ENCODE peak calls at places on chromosomes 5 and 9, in ten cellular contexts. One of them, this sample, is unnamed.

GRCh38 chr5:73998496-73998895 is 372.5 kb downstream of the ARHGEF28 start:
- DNase-seq in GM12891: no peak
- DNase-seq in Peyer's patch: no peak
- DNase-seq in gastrocnemius medialis: no peak
- DNase-seq in right lobe of liver: no peak
- DNase-seq in IMR-90: no peak
- DNase-seq in spleen: no peak
- DNase-seq in esophagus muscularis mucosa: peak; percentile 39
- DNase-seq in A549: no peak
- DNase-seq in ovary: no peak
- DNase-seq in this sample: no peak

GRCh38 chr5:15538516-15538915 is 38.5 kb downstream of the FBXL7 start:
- DNase-seq in GM12891: no peak
- DNase-seq in Peyer's patch: no peak
- DNase-seq in gastrocnemius medialis: no peak
- DNase-seq in right lobe of liver: no peak
- DNase-seq in IMR-90: no peak
- DNase-seq in spleen: no peak
- DNase-seq in esophagus muscularis mucosa: no peak
- DNase-seq in A549: no peak
- DNase-seq in ovary: no peak
- DNase-seq in this sample: no peak

GRCh38 chr9:88028338-88028737 is 54.0 kb upstream of the CDK20 start:
- DNase-seq in GM12891: no peak
- DNase-seq in Peyer's patch: no peak
- DNase-seq in gastrocnemius medialis: no peak
- DNase-seq in right lobe of liver: no peak
- DNase-seq in IMR-90: no peak
- DNase-seq in spleen: no peak
- DNase-seq in esophagus muscularis mucosa: no peak
- DNase-seq in A549: no peak
- DNase-seq in ovary: no peak
- DNase-seq in this sample: no peak

GRCh38 chr9:91905958-91906585 is 44.0 kb downstream of the ROR2 start:
- DNase-seq in GM12891: peak; percentile 22
- DNase-seq in Peyer's patch: peak; percentile 18
- DNase-seq in gastrocnemius medialis: no peak
- DNase-seq in right lobe of liver: no peak
- DNase-seq in IMR-90: no peak
- DNase-seq in spleen: peak; percentile 82
- DNase-seq in esophagus muscularis mucosa: no peak
- DNase-seq in A549: peak; percentile 23
- DNase-seq in ovary: no peak
- DNase-seq in this sample: no peak

GRCh38 chr5:108003178-108003577 is 332.4 kb upstream of the EFNA5 start:
- DNase-seq in GM12891: peak; percentile 18
- DNase-seq in Peyer's patch: no peak
- DNase-seq in gastrocnemius medialis: no peak
- DNase-seq in right lobe of liver: no peak
- DNase-seq in IMR-90: peak; percentile 61
- DNase-seq in spleen: no peak
- DNase-seq in esophagus muscularis mucosa: no peak
- DNase-seq in A549: no peak
- DNase-seq in ovary: no peak
- DNase-seq in this sample: no peak

GRCh38 chr9:115225459-115226116 is 107.6 kb upstream of the TNC start:
- DNase-seq in GM12891: no peak
- DNase-seq in Peyer's patch: no peak
- DNase-seq in gastrocnemius medialis: no peak
- DNase-seq in right lobe of liver: no peak
- DNase-seq in IMR-90: no peak
- DNase-seq in spleen: no peak
- DNase-seq in esophagus muscularis mucosa: no peak
- DNase-seq in A549: no peak
- DNase-seq in ovary: no peak
- DNase-seq in this sample: no peak

GRCh38 chr5:169289520-169289919 is 11.4 kb downstream of the SLIT3 start:
- DNase-seq in GM12891: no peak
- DNase-seq in Peyer's patch: no peak
- DNase-seq in gastrocnemius medialis: no peak
- DNase-seq in right lobe of liver: no peak
- DNase-seq in IMR-90: no peak
- DNase-seq in spleen: no peak
- DNase-seq in esophagus muscularis mucosa: no peak
- DNase-seq in A549: no peak
- DNase-seq in ovary: no peak
- DNase-seq in this sample: no peak

GRCh38 chr9:89605181-89606048 is 603 bp downstream of the GADD45G start:
- DNase-seq in GM12891: no peak
- DNase-seq in Peyer's patch: peak; percentile 52
- DNase-seq in gastrocnemius medialis: peak; percentile 57
- DNase-seq in right lobe of liver: peak; percentile 68
- DNase-seq in IMR-90: peak; percentile 19
- DNase-seq in spleen: peak; percentile 92
- DNase-seq in esophagus muscularis mucosa: no peak
- DNase-seq in A549: no peak
- DNase-seq in ovary: peak; percentile 64
- DNase-seq in this sample: peak; percentile 85

GRCh38 chr9:72211047-72211446 is 61.8 kb downstream of the GDA start:
- DNase-seq in GM12891: no peak
- DNase-seq in Peyer's patch: no peak
- DNase-seq in gastrocnemius medialis: no peak
- DNase-seq in right lobe of liver: no peak
- DNase-seq in IMR-90: no peak
- DNase-seq in spleen: no peak
- DNase-seq in esophagus muscularis mucosa: no peak
- DNase-seq in A549: no peak
- DNase-seq in ovary: no peak
- DNase-seq in this sample: no peak

GRCh38 chr5:157540707-157541451 is 34.7 kb downstream of the ADAM19 start:
- DNase-seq in GM12891: peak; percentile 47
- DNase-seq in Peyer's patch: peak; percentile 60
- DNase-seq in gastrocnemius medialis: peak; percentile 48
- DNase-seq in right lobe of liver: peak; percentile 38
- DNase-seq in IMR-90: peak; percentile 84
- DNase-seq in spleen: peak; percentile 83
- DNase-seq in esophagus muscularis mucosa: no peak
- DNase-seq in A549: no peak
- DNase-seq in ovary: peak; percentile 23
- DNase-seq in this sample: peak; percentile 75

GRCh38 chr5:64497390-64497789 is 8.4 kb upstream of the RGS7BP start:
- DNase-seq in GM12891: no peak
- DNase-seq in Peyer's patch: no peak
- DNase-seq in gastrocnemius medialis: no peak
- DNase-seq in right lobe of liver: no peak
- DNase-seq in IMR-90: peak; percentile 28
- DNase-seq in spleen: no peak
- DNase-seq in esophagus muscularis mucosa: no peak
- DNase-seq in A549: no peak
- DNase-seq in ovary: no peak
- DNase-seq in this sample: no peak

GRCh38 chr5:127925916-127926315 is 157.7 kb upstream of the SLC12A2 start:
- DNase-seq in GM12891: no peak
- DNase-seq in Peyer's patch: no peak
- DNase-seq in gastrocnemius medialis: no peak
- DNase-seq in right lobe of liver: no peak
- DNase-seq in IMR-90: no peak
- DNase-seq in spleen: no peak
- DNase-seq in esophagus muscularis mucosa: no peak
- DNase-seq in A549: no peak
- DNase-seq in ovary: no peak
- DNase-seq in this sample: no peak

GRCh38 chr9:92055624-92056023 is 59.6 kb downstream of the SPTLC1 start:
- DNase-seq in GM12891: no peak
- DNase-seq in Peyer's patch: no peak
- DNase-seq in gastrocnemius medialis: no peak
- DNase-seq in right lobe of liver: no peak
- DNase-seq in IMR-90: no peak
- DNase-seq in spleen: no peak
- DNase-seq in esophagus muscularis mucosa: no peak
- DNase-seq in A549: no peak
- DNase-seq in ovary: no peak
- DNase-seq in this sample: no peak

DNA sequence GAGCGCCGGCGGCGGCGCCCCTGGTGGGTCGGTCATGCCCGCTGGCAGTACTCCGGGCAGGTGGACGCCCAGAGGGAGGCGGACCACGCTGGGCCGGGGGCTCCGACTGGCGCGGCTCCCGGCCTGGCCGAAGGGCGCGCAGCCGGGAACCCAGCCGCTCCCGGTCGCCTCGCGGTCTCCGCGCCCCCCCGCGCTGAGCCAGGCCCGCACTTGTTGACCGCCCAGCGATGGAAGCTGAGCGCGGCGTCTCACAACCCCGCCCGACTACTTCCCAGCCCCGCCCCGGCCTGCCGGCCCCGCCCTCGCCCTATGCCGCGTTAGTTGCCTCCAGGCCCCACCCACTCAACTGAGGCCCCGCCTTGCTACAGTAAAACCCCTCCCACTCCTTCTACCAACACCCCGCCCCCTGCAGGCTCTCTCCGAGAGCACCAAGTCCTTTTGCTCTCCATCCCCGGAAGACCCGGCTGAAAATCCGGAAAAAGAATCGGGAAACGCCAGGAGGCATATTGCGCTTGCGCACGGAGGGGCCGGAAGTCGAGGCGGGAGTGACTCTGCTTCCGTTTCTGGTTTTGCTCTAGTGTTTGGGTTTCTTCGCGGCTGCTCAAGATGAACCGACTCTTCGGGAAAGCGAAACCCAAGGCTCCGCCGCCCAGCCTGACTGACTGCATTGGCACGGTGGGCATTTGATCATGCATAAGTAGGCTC is at the start of the genes BAG1 and CHMP5:
- DNase-seq in GM12891: peak; percentile 89
- DNase-seq in Peyer's patch: peak; percentile 100
- DNase-seq in gastrocnemius medialis: peak; percentile 100
- DNase-seq in right lobe of liver: peak; percentile 100
- DNase-seq in IMR-90: peak; percentile 99
- DNase-seq in spleen: peak; percentile 100
- DNase-seq in esophagus muscularis mucosa: peak; percentile 100
- DNase-seq in A549: peak; percentile 99
- DNase-seq in ovary: peak; percentile 100
- DNase-seq in this sample: peak; percentile 99
- TF ChIP-seq POLR2A in GM12891: peak; percentile 62
- TF ChIP-seq POLR2A in Peyer's patch: peak; percentile 85
- TF ChIP-seq POLR2A in gastrocnemius medialis: peak; percentile 99
- TF ChIP-seq POLR2A in right lobe of liver: peak; percentile 89
- TF ChIP-seq POLR2A in IMR-90: peak; percentile 83
- TF ChIP-seq POLR2A in spleen: peak; percentile 75
- TF ChIP-seq POLR2A in esophagus muscularis mucosa: peak; percentile 21
- TF ChIP-seq POLR2A in A549: peak; percentile 77
- TF ChIP-seq POLR2A in ovary: peak; percentile 69
- TF ChIP-seq POLR2A in this sample: peak; percentile 91

DNA sequence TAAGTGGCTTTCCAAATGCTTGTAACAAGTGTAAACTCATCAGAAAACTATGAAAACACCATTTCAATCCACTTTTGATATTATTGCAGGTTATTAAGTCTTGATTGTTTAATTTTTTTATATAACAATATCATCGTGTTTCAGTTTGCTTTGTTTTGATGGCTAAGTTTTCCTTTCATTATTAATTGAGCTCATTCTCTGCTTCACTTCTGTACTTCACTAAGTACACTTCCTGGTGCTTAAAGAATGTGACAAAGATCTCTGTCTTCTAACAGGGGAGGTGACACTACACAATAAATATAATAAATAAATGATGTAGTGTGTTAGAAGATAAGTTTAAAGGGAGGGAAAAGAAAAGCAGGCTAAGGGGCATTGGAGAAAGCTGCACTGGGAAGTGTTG is 13.0 kb upstream of the RAD23B start:
- DNase-seq in GM12891: no peak
- DNase-seq in Peyer's patch: no peak
- DNase-seq in gastrocnemius medialis: no peak
- DNase-seq in right lobe of liver: no peak
- DNase-seq in IMR-90: no peak
- DNase-seq in spleen: no peak
- DNase-seq in esophagus muscularis mucosa: no peak
- DNase-seq in A549: no peak
- DNase-seq in ovary: no peak
- DNase-seq in this sample: no peak
- TF ChIP-seq POLR2A in GM12891: no peak
- TF ChIP-seq POLR2A in Peyer's patch: no peak
- TF ChIP-seq POLR2A in gastrocnemius medialis: no peak
- TF ChIP-seq POLR2A in right lobe of liver: no peak
- TF ChIP-seq POLR2A in IMR-90: no peak
- TF ChIP-seq POLR2A in spleen: no peak
- TF ChIP-seq POLR2A in esophagus muscularis mucosa: no peak
- TF ChIP-seq POLR2A in A549: no peak
- TF ChIP-seq POLR2A in ovary: no peak
- TF ChIP-seq POLR2A in this sample: no peak

GRCh38 chr9:105696219-105696793 is 2.0 kb downstream of the TMEM38B start:
- DNase-seq in GM12891: no peak
- DNase-seq in Peyer's patch: no peak
- DNase-seq in gastrocnemius medialis: no peak
- DNase-seq in right lobe of liver: no peak
- DNase-seq in IMR-90: no peak
- DNase-seq in spleen: no peak
- DNase-seq in esophagus muscularis mucosa: no peak
- DNase-seq in A549: no peak
- DNase-seq in ovary: no peak
- DNase-seq in this sample: no peak

GRCh38 chr9:105694848-105695581 is 674 bp downstream of the TMEM38B start:
- DNase-seq in GM12891: peak; percentile 28
- DNase-seq in Peyer's patch: peak; percentile 60
- DNase-seq in gastrocnemius medialis: peak; percentile 91
- DNase-seq in right lobe of liver: peak; percentile 74
- DNase-seq in IMR-90: peak; percentile 37
- DNase-seq in spleen: peak; percentile 91
- DNase-seq in esophagus muscularis mucosa: no peak
- DNase-seq in A549: peak; percentile 56
- DNase-seq in ovary: peak; percentile 75
- DNase-seq in this sample: peak; percentile 71

GRCh38 chr9:105693435-105694275 is 686 bp upstream of the TMEM38B start:
- DNase-seq in GM12891: no peak
- DNase-seq in Peyer's patch: no peak
- DNase-seq in gastrocnemius medialis: no peak
- DNase-seq in right lobe of liver: no peak
- DNase-seq in IMR-90: peak; percentile 2
- DNase-seq in spleen: no peak
- DNase-seq in esophagus muscularis mucosa: no peak
- DNase-seq in A549: peak; percentile 18
- DNase-seq in ovary: no peak
- DNase-seq in this sample: no peak

GRCh38 chr9:105697871-105698270 is 3.5 kb downstream of the TMEM38B start:
- DNase-seq in GM12891: no peak
- DNase-seq in Peyer's patch: no peak
- DNase-seq in gastrocnemius medialis: no peak
- DNase-seq in right lobe of liver: no peak
- DNase-seq in IMR-90: peak; percentile 38
- DNase-seq in spleen: no peak
- DNase-seq in esophagus muscularis mucosa: no peak
- DNase-seq in A549: no peak
- DNase-seq in ovary: no peak
- DNase-seq in this sample: no peak

GRCh38 chr9:105694320-105694847 is at the start of gene TMEM38B:
- DNase-seq in GM12891: peak; percentile 82
- DNase-seq in Peyer's patch: peak; percentile 77
- DNase-seq in gastrocnemius medialis: peak; percentile 87
- DNase-seq in right lobe of liver: peak; percentile 83
- DNase-seq in IMR-90: peak; percentile 58
- DNase-seq in spleen: peak; percentile 95
- DNase-seq in esophagus muscularis mucosa: no peak
- DNase-seq in A549: peak; percentile 80
- DNase-seq in ovary: peak; percentile 81
- DNase-seq in this sample: peak; percentile 87
- TF ChIP-seq POLR2A in GM12891: peak; percentile 38
- TF ChIP-seq POLR2A in Peyer's patch: peak; percentile 50
- TF ChIP-seq POLR2A in gastrocnemius medialis: peak; percentile 97
- TF ChIP-seq POLR2A in right lobe of liver: peak; percentile 50
- TF ChIP-seq POLR2A in IMR-90: no peak
- TF ChIP-seq POLR2A in spleen: peak; percentile 61
- TF ChIP-seq POLR2A in esophagus muscularis mucosa: peak; percentile 72
- TF ChIP-seq POLR2A in A549: peak; percentile 63
- TF ChIP-seq POLR2A in ovary: peak; percentile 75
- TF ChIP-seq POLR2A in this sample: no peak

GRCh38 chr9:128067898-128068655 is at the start of gene SLC25A25:
- DNase-seq in GM12891: peak; percentile 90
- DNase-seq in Peyer's patch: peak; percentile 100
- DNase-seq in gastrocnemius medialis: peak; percentile 99
- DNase-seq in right lobe of liver: peak; percentile 100
- DNase-seq in IMR-90: peak; percentile 99
- DNase-seq in spleen: peak; percentile 100
- DNase-seq in esophagus muscularis mucosa: peak; percentile 100
- DNase-seq in A549: peak; percentile 96
- DNase-seq in ovary: peak; percentile 100
- DNase-seq in this sample: peak; percentile 100
- TF ChIP-seq POLR2A in GM12891: no peak
- TF ChIP-seq POLR2A in Peyer's patch: peak; percentile 93
- TF ChIP-seq POLR2A in gastrocnemius medialis: peak; percentile 92
- TF ChIP-seq POLR2A in right lobe of liver: peak; percentile 97
- TF ChIP-seq POLR2A in IMR-90: peak; percentile 68
- TF ChIP-seq POLR2A in spleen: peak; percentile 87
- TF ChIP-seq POLR2A in esophagus muscularis mucosa: peak; percentile 33
- TF ChIP-seq POLR2A in A549: peak; percentile 70
- TF ChIP-seq POLR2A in ovary: peak; percentile 87
- TF ChIP-seq POLR2A in this sample: no peak

This sample was measured in heart left ventricle.